ENCODE peak calls at places on chromosome 3, in four cellular contexts. E, F, X and S are unnamed samples.

GRCh38 chr3:64673159-64673715 is 14.6 kb downstream of the ADAMTS9 start:
- DNase-seq in E (no peak), F (no peak), X (no peak), S (no peak)

GRCh38 chr3:43296565-43296964 is 10.2 kb downstream of the SNRK start:
- DNase-seq in E (no peak), F (no peak), X (no peak), S (no peak)

GRCh38 chr3:197082871-197083270 is 53.3 kb upstream of the MELTF start:
- DNase-seq in E (peak), F (no peak), X (no peak), S (peak)

GRCh38 chr3:152235709-152236298 is 32.9 kb upstream of the MBNL1 start:
- DNase-seq in E (peak), F (no peak), X (no peak), S (peak)

GRCh38 chr3:177787279-177788041 is 590.2 kb upstream of the TBL1XR1 start:
- DNase-seq in E (no peak), F (no peak), X (no peak), S (no peak)

GRCh38 chr3:14489641-14490040 is 50.5 kb downstream of the GRIP2 start:
- DNase-seq in E (no peak), F (peak), X (no peak), S (no peak)

GRCh38 chr3:57594576-57594975 is 2.6 kb downstream of the ARF4 start:
- DNase-seq in E (no peak), F (no peak), X (no peak), S (no peak)

GRCh38 chr3:30319713-30320112 is 286.7 kb upstream of the TGFBR2 start:
- DNase-seq in E (peak), F (no peak), X (no peak), S (peak)

GRCh38 chr3:149816986-149817385 is 4.0 kb downstream of the RNF13 start:
- DNase-seq in E (no peak), F (no peak), X (no peak), S (peak)

GRCh38 chr3:173993299-173993698 is 595.8 kb downstream of the NLGN1 start:
- DNase-seq in E (peak), F (no peak), X (no peak), S (peak)

GRCh38 chr3:24494616-24495333 is at the start of gene THRB:
- DNase-seq in E (peak), F (peak), X (no peak), S (no peak)

GRCh38 chr3:196431193-196432136 is 762 bp downstream of the UBXN7 start:
- DNase-seq in E (peak), F (peak), X (no peak), S (peak)

GRCh38 chr3:157170861-157171260 is 10.9 kb upstream of the CCNL1 start:
- DNase-seq in E (no peak), F (no peak), X (no peak), S (no peak)

GRCh38 chr3:191523099-191523498 is 62.1 kb downstream of the PYDC2 start:
- DNase-seq in E (no peak), F (no peak), X (no peak), S (no peak)

GRCh38 chr3:134083626-134084229 is 54.0 kb upstream of the SLCO2A1 start:
- DNase-seq in E (no peak), F (no peak), X (no peak), S (no peak)

GRCh38 chr3:195549931-195550519 is 6.9 kb upstream of the PPP1R2 start:
- DNase-seq in E (no peak), F (no peak), X (no peak), S (no peak)

GRCh38 chr3:173841334-173841733 is 443.8 kb downstream of the NLGN1 start:
- DNase-seq in E (peak), F (no peak), X (no peak), S (no peak)

GRCh38 chr3:173709026-173709425 is 311.5 kb downstream of the NLGN1 start:
- DNase-seq in E (peak), F (no peak), X (no peak), S (no peak)

GRCh38 chr3:185070491-185071335 is 82.1 kb downstream of the C3orf70 start:
- DNase-seq in E (peak), F (no peak), X (no peak), S (peak)

DNA sequence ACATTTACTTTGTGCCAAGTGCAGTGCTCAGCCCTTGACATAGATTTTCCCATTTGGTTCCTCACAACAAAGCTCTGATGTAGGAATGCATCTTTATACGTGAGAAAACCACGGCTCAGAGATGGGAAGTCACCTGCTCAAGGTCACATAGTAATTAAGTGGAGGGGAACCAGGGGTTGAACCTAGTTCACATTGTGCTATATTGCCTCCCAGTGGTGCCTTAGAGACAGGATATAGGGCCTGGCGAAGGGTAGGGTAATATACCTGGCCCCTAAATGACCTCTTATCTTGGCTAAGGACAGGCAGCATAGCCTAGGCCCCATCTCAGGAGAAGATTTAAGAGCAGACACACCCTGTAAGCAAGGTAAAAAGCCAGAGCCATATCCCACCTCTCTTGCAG is 71.5 kb downstream of the FOXP1 start:
- DNase-seq in E (no peak), F (no peak), X (no peak), S (no peak)
- TF ChIP-seq CTCF in E (no peak), F (no peak), X (peak), S (no peak)

DNA sequence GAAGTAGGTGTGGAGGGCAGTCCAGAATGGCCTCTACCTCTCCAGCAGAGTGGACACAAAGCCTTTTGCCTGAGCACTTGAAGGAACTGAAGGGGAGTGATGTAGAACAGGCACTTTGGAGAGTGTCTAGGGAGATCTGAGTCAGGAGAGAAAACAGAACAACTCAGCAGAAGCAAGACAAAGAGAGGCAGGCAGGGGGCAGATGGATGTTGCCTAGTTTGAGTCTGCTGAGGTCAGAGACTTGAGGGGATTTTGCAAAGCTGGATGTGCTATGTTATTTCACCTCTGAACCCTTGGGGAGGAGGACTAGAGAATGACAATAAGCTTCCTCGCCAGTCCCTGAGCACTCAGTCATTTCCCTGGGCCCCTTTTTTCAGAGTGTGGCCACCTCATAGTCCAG is 366.4 kb downstream of the EPHB1 start:
- DNase-seq in E (no peak), F (no peak), X (no peak), S (no peak)
- TF ChIP-seq CTCF in E (no peak), F (no peak), X (no peak), S (no peak)

GRCh38 chr3:8421267-8421666 is 80.4 kb upstream of the LMCD1 start:
- DNase-seq in E (no peak), F (no peak), X (no peak), S (no peak)
- TF ChIP-seq CTCF in E (no peak), F (no peak), X (no peak), S (peak)

GRCh38 chr3:144687862-144688261 is 716.2 kb downstream of the DIPK2A start:
- DNase-seq in E (no peak), F (no peak), X (no peak), S (no peak)
- TF ChIP-seq CTCF in E (no peak), F (no peak), X (no peak), S (no peak)

GRCh38 chr3:153290278-153291015 is 128.4 kb downstream of the RAP2B start:
- DNase-seq in E (no peak), F (no peak), X (no peak), S (no peak)

GRCh38 chr3:153293222-153293621 is 131.2 kb downstream of the RAP2B start:
- DNase-seq in E (peak), F (no peak), X (no peak), S (peak)

GRCh38 chr3:153289334-153289808 is 127.3 kb downstream of the RAP2B start:
- DNase-seq in E (peak), F (no peak), X (no peak), S (peak)

GRCh38 chr3:153287017-153287416 is 125.0 kb downstream of the RAP2B start:
- DNase-seq in E (no peak), F (no peak), X (no peak), S (no peak)

DNA sequence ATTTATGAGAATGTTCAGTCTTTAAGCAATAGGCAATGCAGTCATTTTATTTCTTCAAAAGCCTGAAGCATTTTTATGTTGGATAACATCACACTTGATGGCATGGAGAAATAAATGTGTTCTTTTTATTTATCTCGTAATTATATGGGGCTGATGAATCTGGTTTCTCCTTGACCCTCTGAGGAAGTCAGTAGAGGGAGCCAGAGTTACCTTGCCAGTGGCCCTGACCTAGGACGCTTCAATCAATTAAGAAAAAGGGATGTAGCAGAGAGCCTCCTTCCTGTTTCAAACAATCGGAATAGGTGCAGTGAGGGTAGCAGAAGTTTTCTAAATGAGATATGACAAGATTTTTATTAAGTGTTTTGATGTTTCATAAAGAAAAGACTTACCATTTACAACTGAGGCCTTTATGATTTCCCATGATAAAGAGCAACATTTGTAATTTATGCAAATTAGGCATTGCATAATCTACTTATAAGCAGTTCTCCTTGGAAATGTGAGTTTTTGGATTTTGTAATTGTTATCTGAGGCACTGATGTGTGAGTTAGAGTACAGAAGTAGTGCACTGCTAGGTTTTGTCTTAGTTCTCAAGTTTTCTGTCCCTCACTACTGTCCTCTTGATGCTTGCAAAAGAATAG is 129.1 kb downstream of the RAP2B start:
- DNase-seq in E (peak), F (no peak), X (no peak), S (peak)
- TF ChIP-seq CTCF in E (peak), F (peak), X (peak), S (peak)

GRCh38 chr3:87801409-87801808 is 257.4 kb downstream of the CGGBP1 start:
- DNase-seq in E (no peak), F (no peak), X (no peak), S (no peak)

GRCh38 chr3:87797872-87798566 is 260.8 kb downstream of the CGGBP1 start:
- DNase-seq in E (no peak), F (no peak), X (no peak), S (no peak)

GRCh38 chr3:87793322-87793877 is 265.4 kb downstream of the CGGBP1 start:
- DNase-seq in E (no peak), F (no peak), X (no peak), S (no peak)

GRCh38 chr3:87796137-87796899 is 262.5 kb downstream of the CGGBP1 start:
- DNase-seq in E (no peak), F (no peak), X (no peak), S (no peak)

GRCh38 chr3:87798567-87798947 is 260.2 kb downstream of the CGGBP1 start:
- DNase-seq in E (no peak), F (no peak), X (no peak), S (no peak)
- TF ChIP-seq CTCF in E (no peak), F (no peak), X (no peak), S (no peak)